ENCODE peak calls at places on chromosomes 3 and 15, in five cellular contexts. One of them, this sample, is unnamed. For H3K4me1, the result is how much of the 10 kb centered on the place peaks cover.

GRCh38 chr3:87225659-87226058 is 1.4 kb upstream of the CHMP2B start:
- DNase-seq in body of pancreas: peak
- DNase-seq in heart right ventricle: no peak
- DNase-seq in breast epithelium: no peak
- DNase-seq in tibial artery: no peak
- DNase-seq in this sample: no peak

GRCh38 chr3:124664804-124665203 is 65.4 kb upstream of the UMPS start:
- DNase-seq in body of pancreas: peak
- DNase-seq in heart right ventricle: no peak
- DNase-seq in breast epithelium: no peak
- DNase-seq in tibial artery: no peak
- DNase-seq in this sample: no peak

GRCh38 chr15:48774484-48774883 is 36.4 kb downstream of the CEP152 start:
- DNase-seq in body of pancreas: no peak
- DNase-seq in heart right ventricle: no peak
- DNase-seq in breast epithelium: no peak
- DNase-seq in tibial artery: no peak
- DNase-seq in this sample: no peak

GRCh38 chr3:179452872-179453271 is 1.6 kb upstream of the GNB4 start:
- DNase-seq in body of pancreas: no peak
- DNase-seq in heart right ventricle: no peak
- DNase-seq in breast epithelium: no peak
- DNase-seq in tibial artery: no peak
- DNase-seq in this sample: no peak

GRCh38 chr3:161423911-161424522 is 52.7 kb upstream of the SPTSSB start:
- DNase-seq in body of pancreas: no peak
- DNase-seq in heart right ventricle: no peak
- DNase-seq in breast epithelium: no peak
- DNase-seq in tibial artery: no peak
- DNase-seq in this sample: no peak

GRCh38 chr3:16536344-16536663 is 22.8 kb upstream of the RFTN1 start:
- DNase-seq in body of pancreas: no peak
- DNase-seq in heart right ventricle: no peak
- DNase-seq in breast epithelium: no peak
- DNase-seq in tibial artery: no peak
- DNase-seq in this sample: no peak

GRCh38 chr3:149954812-149955211 is 15.9 kb downstream of the PFN2 start:
- DNase-seq in body of pancreas: no peak
- DNase-seq in heart right ventricle: no peak
- DNase-seq in breast epithelium: no peak
- DNase-seq in tibial artery: no peak
- DNase-seq in this sample: no peak

GRCh38 chr3:27681249-27681748 is 40.8 kb downstream of the EOMES start:
- DNase-seq in body of pancreas: peak
- DNase-seq in heart right ventricle: peak
- DNase-seq in breast epithelium: no peak
- DNase-seq in tibial artery: no peak
- DNase-seq in this sample: no peak

GRCh38 chr15:71136159-71137137 is 21.2 kb downstream of the THSD4 start:
- DNase-seq in body of pancreas: no peak
- DNase-seq in heart right ventricle: no peak
- DNase-seq in breast epithelium: no peak
- DNase-seq in tibial artery: no peak
- DNase-seq in this sample: peak

GRCh38 chr15:66882251-66883020 is 180.4 kb downstream of the SMAD6 start:
- DNase-seq in body of pancreas: no peak
- DNase-seq in heart right ventricle: no peak
- DNase-seq in breast epithelium: no peak
- DNase-seq in tibial artery: peak
- DNase-seq in this sample: peak

GRCh38 chr15:91561371-91562100 is 292.0 kb upstream of the SLCO3A1 start:
- DNase-seq in body of pancreas: no peak
- DNase-seq in heart right ventricle: peak
- DNase-seq in breast epithelium: peak
- DNase-seq in tibial artery: peak
- DNase-seq in this sample: peak

GRCh38 chr3:5017953-5018531 is 38.8 kb downstream of the BHLHE40 start:
- DNase-seq in body of pancreas: peak
- DNase-seq in heart right ventricle: peak
- DNase-seq in breast epithelium: no peak
- DNase-seq in tibial artery: peak
- DNase-seq in this sample: peak

GRCh38 chr15:82647045-82647834 is at the start of gene CPEB1:
- DNase-seq in body of pancreas: peak
- DNase-seq in heart right ventricle: peak
- DNase-seq in breast epithelium: no peak
- DNase-seq in tibial artery: peak
- DNase-seq in this sample: peak

GRCh38 chr3:58059349-58060321 is 51.4 kb downstream of the FLNB start:
- DNase-seq in body of pancreas: peak
- DNase-seq in heart right ventricle: no peak
- DNase-seq in breast epithelium: no peak
- DNase-seq in tibial artery: no peak
- DNase-seq in this sample: peak

GRCh38 chr3:160448845-160449659 is 534 bp downstream of the TRIM59 start:
- DNase-seq in body of pancreas: no peak
- DNase-seq in heart right ventricle: peak
- DNase-seq in breast epithelium: no peak
- DNase-seq in tibial artery: no peak
- DNase-seq in this sample: no peak

GRCh38 chr3:195700319-195700718 is 20.5 kb upstream of the MUC20 start:
- DNase-seq in body of pancreas: no peak
- DNase-seq in heart right ventricle: no peak
- DNase-seq in breast epithelium: no peak
- DNase-seq in tibial artery: no peak
- DNase-seq in this sample: no peak

GRCh38 chr3:172152869-172153268 is 113.5 kb downstream of the FNDC3B start:
- DNase-seq in body of pancreas: no peak
- DNase-seq in heart right ventricle: peak
- DNase-seq in breast epithelium: no peak
- DNase-seq in tibial artery: no peak
- DNase-seq in this sample: no peak

GRCh38 chr3:149340310-149340933 is 7.0 kb upstream of the TM4SF18 start:
- DNase-seq in body of pancreas: peak
- DNase-seq in heart right ventricle: no peak
- DNase-seq in breast epithelium: no peak
- DNase-seq in tibial artery: no peak
- DNase-seq in this sample: no peak

GRCh38 chr15:62922514-62922913 is 120.0 kb upstream of the TPM1 start:
- DNase-seq in body of pancreas: no peak
- DNase-seq in heart right ventricle: no peak
- DNase-seq in breast epithelium: no peak
- DNase-seq in tibial artery: no peak
- DNase-seq in this sample: no peak

GRCh38 chr3:42591811-42592210 is 1.2 kb downstream of the SS18L2 start:
- DNase-seq in body of pancreas: no peak
- DNase-seq in heart right ventricle: no peak
- DNase-seq in breast epithelium: no peak
- DNase-seq in tibial artery: no peak
- DNase-seq in this sample: no peak

GRCh38 chr15:100201376-100202280 is 140.1 kb downstream of the ADAMTS17 start:
- DNase-seq in body of pancreas: no peak
- DNase-seq in heart right ventricle: no peak
- DNase-seq in breast epithelium: no peak
- DNase-seq in tibial artery: no peak
- DNase-seq in this sample: no peak

GRCh38 chr3:127560051-127560787 is 30.3 kb downstream of the TPRA1 start:
- DNase-seq in body of pancreas: no peak
- DNase-seq in heart right ventricle: no peak
- DNase-seq in breast epithelium: no peak
- DNase-seq in tibial artery: no peak
- DNase-seq in this sample: no peak

GRCh38 chr3:174533286-174533685 is 325.8 kb upstream of the NAALADL2 start:
- DNase-seq in body of pancreas: no peak
- DNase-seq in heart right ventricle: no peak
- DNase-seq in breast epithelium: no peak
- DNase-seq in tibial artery: no peak
- DNase-seq in this sample: no peak

GRCh38 chr3:105553851-105554250 is 187.1 kb downstream of the ALCAM start:
- DNase-seq in body of pancreas: no peak
- DNase-seq in heart right ventricle: no peak
- DNase-seq in breast epithelium: no peak
- DNase-seq in tibial artery: no peak
- DNase-seq in this sample: no peak

GRCh38 chr15:71387825-71388224 is 272.6 kb downstream of the THSD4 start:
- DNase-seq in body of pancreas: no peak
- DNase-seq in heart right ventricle: no peak
- DNase-seq in breast epithelium: no peak
- DNase-seq in tibial artery: no peak
- DNase-seq in this sample: no peak

GRCh38 chr15:84828433-84828908 is 11.3 kb downstream of the ALPK3 start:
- DNase-seq in body of pancreas: peak
- DNase-seq in heart right ventricle: no peak
- DNase-seq in breast epithelium: no peak
- DNase-seq in tibial artery: no peak
- DNase-seq in this sample: peak

GRCh38 chr3:164918915-164919314 is 159.4 kb downstream of the SI start:
- DNase-seq in body of pancreas: no peak
- DNase-seq in heart right ventricle: no peak
- DNase-seq in breast epithelium: no peak
- DNase-seq in tibial artery: no peak
- DNase-seq in this sample: no peak

DNA sequence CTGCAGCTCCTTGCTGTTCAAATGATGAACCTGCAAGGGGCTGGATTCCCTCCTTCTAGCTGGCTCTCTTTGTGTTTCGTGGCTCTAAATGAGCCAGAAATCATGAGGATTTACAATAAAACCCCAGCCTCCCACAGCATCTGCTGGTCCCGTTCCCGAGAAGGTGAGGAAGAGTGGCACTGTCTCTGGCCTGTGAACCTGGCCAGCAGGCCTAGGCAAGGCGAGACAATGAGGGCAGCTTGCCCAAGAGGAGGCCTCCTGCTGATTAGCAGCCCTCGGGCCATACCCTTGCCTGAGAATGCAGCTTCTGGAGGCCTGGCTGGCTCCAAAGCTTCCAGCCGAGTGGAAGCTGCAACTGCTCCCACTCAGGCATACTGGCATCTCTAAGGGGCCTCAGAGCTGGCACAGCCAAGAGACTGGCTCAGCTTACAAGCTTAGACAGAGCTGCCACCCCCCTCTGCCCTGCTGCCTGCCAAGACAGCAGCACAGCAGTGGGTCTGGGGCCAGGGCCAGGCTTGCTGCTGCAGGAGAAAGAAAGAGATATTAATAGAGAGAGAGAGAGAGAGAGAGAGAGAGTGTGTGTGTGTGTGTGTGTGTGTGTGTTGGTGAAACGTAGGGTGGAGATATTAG is 76.5 kb downstream of the HMG20A start:
- DNase-seq in body of pancreas: peak
- DNase-seq in heart right ventricle: peak
- DNase-seq in breast epithelium: peak
- DNase-seq in tibial artery: no peak
- DNase-seq in this sample: peak
- TF ChIP-seq CTCF in body of pancreas: no peak
- TF ChIP-seq CTCF in heart right ventricle: peak
- TF ChIP-seq CTCF in breast epithelium: no peak
- TF ChIP-seq CTCF in tibial artery: no peak
- TF ChIP-seq CTCF in this sample: no peak

GRCh38 chr15:60392601-60392985 is 5.2 kb downstream of the ANXA2 start:
- DNase-seq in body of pancreas: no peak
- DNase-seq in heart right ventricle: no peak
- DNase-seq in breast epithelium: peak
- DNase-seq in tibial artery: no peak
- DNase-seq in this sample: no peak
- H3K4me1 ChIP-seq in body of pancreas: half or more
- H3K4me1 ChIP-seq in heart right ventricle: half or more
- H3K4me1 ChIP-seq in breast epithelium: half or more
- H3K4me1 ChIP-seq in tibial artery: under half
- H3K4me1 ChIP-seq in this sample: half or more

DNA sequence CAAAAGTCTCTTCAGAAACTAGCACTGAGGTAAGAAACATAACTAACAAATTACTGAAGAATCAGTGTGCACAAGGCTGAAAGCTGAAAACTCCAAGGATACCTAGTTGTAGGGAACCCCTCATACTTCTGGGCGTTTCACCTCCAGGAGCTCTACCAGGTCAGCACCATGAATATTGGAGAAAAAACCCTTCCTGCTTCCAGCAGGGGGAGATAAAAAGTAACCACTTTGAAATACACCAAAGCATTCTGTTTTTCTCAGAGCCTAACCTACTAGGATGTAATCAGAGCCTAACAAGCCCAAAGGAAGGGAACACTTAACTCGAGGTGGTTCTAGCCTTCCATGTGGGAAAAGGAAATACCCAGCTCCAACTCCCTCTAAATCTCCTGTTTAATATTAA is 175.8 kb upstream of the MME start:
- DNase-seq in body of pancreas: no peak
- DNase-seq in heart right ventricle: no peak
- DNase-seq in breast epithelium: no peak
- DNase-seq in tibial artery: no peak
- DNase-seq in this sample: no peak
- TF ChIP-seq CTCF in body of pancreas: no peak
- TF ChIP-seq CTCF in heart right ventricle: no peak
- TF ChIP-seq CTCF in breast epithelium: no peak
- TF ChIP-seq CTCF in tibial artery: no peak
- TF ChIP-seq CTCF in this sample: peak

GRCh38 chr15:31254431-31255175 is 72.0 kb upstream of the KLF13 start:
- DNase-seq in body of pancreas: no peak
- DNase-seq in heart right ventricle: peak
- DNase-seq in breast epithelium: no peak
- DNase-seq in tibial artery: peak
- DNase-seq in this sample: no peak

GRCh38 chr15:31257286-31257685 is 69.3 kb upstream of the KLF13 start:
- DNase-seq in body of pancreas: no peak
- DNase-seq in heart right ventricle: no peak
- DNase-seq in breast epithelium: no peak
- DNase-seq in tibial artery: no peak
- DNase-seq in this sample: no peak

GRCh38 chr15:31255176-31255510 is 71.5 kb upstream of the KLF13 start:
- DNase-seq in body of pancreas: no peak
- DNase-seq in heart right ventricle: no peak
- DNase-seq in breast epithelium: no peak
- DNase-seq in tibial artery: no peak
- DNase-seq in this sample: no peak

GRCh38 chr15:31256385-31257265 is 70.0 kb upstream of the KLF13 start:
- DNase-seq in body of pancreas: no peak
- DNase-seq in heart right ventricle: no peak
- DNase-seq in breast epithelium: no peak
- DNase-seq in tibial artery: no peak
- DNase-seq in this sample: no peak

DNA sequence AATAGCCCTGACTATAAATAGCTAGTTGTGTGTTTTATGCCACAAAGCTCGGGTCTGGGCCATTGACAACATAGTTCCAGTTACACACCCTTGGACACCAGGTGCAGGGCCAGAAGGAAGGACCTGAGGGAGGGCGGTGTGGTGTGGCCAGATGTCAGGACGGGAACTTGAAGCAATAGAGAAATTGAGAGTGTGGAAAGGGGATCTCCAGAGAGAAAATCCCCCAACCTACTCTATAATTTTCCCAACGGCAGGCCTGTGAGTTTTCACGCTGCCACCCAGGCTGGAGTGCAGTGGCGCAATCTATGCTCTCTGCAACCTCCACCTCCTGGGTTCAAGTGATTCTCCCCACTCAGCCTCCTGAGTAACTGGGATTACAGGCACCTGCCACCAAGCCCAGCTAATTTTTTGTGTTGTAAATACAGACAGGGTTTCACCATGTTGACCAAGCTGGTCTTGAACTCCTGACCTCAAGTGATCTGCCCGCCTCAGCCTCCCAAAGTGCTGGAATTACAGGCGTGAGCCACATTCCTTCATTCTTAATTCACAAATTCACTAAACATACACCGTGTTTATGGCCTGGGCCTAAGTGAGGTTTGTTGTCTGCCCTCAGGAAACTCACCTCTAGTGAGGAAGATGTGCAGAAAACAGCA is 70.8 kb upstream of the KLF13 start:
- DNase-seq in body of pancreas: no peak
- DNase-seq in heart right ventricle: no peak
- DNase-seq in breast epithelium: no peak
- DNase-seq in tibial artery: no peak
- DNase-seq in this sample: no peak
- H3K4me1 ChIP-seq in body of pancreas: under half
- H3K4me1 ChIP-seq in heart right ventricle: under half
- H3K4me1 ChIP-seq in breast epithelium: under half
- H3K4me1 ChIP-seq in tibial artery: under half
- H3K4me1 ChIP-seq in this sample: under half